ENCODE peak calls at places on chromosomes 3 and 15, in ten cellular contexts. D is RPMI8226; J is activated T-helper 9 cell treated with anti-CD3 and anti-CD28 coated beads, Interleukin-2, amount 50 U/mL, for 16 hours; U is left cardiac atrium; V is NCI-H460; B is AG08395; N is amniotic stem cell; P is MV-4-11; E is NCI-H1105 treated with DMSO at 0.1 percent for 48 hours; H is stimulated activated effector memory CD8-positive, alpha-beta T cell treated with anti-CD3 and anti-CD28 coated beads, Interleukin-12 subunit alpha, Interleukin-12 subunit beta, amount 100 ng/mL, for 72 hours. X is an unnamed sample.

GRCh38 chr15:97235285-97235985 is 725.1 kb upstream of the ARRDC4 start:
- DNase-seq in J (no peak), D (peak; percentile 20), B (peak; percentile 61), V (peak; percentile 12), U (peak; percentile 41), P (no peak), E (peak; percentile 22), H (no peak), N (peak; percentile 20), X (no peak)

GRCh38 chr3:127150915-127151564 is 41.9 kb upstream of the PRR23E start:
- DNase-seq in H (no peak), J (no peak), B (no peak), E (no peak), V (no peak), D (no peak), U (no peak), N (no peak), P (no peak), X (no peak)

GRCh38 chr3:67290424-67290823 is 292.3 kb downstream of the KBTBD8 start:
- DNase-seq in B (no peak), H (no peak), D (no peak), V (no peak), P (peak; percentile 98), N (no peak), E (no peak), J (no peak), U (no peak), X (no peak)

GRCh38 chr3:108334698-108335097 is 38.4 kb downstream of the HHLA2 start:
- DNase-seq in J (no peak), V (no peak), U (no peak), E (no peak), N (no peak), B (no peak), H (no peak), P (no peak), D (no peak), X (no peak)

GRCh38 chr3:195122261-195122660 is 148.7 kb downstream of the XXYLT1 start:
- DNase-seq in J (no peak), P (no peak), H (no peak), B (no peak), N (no peak), U (no peak), E (no peak), V (no peak), D (no peak), X (no peak)

GRCh38 chr3:60298141-60298540 is 953.1 kb downstream of the FHIT start:
- DNase-seq in H (no peak), P (no peak), J (no peak), B (no peak), E (no peak), D (no peak), N (no peak), U (no peak), V (no peak), X (no peak)

GRCh38 chr3:52004158-52004787 is 8.6 kb upstream of the RPL29 start:
- DNase-seq in U (peak; percentile 69), D (no peak), E (no peak), V (no peak), B (peak; percentile 62), J (no peak), P (peak; percentile 38), N (no peak), H (no peak), X (no peak)

GRCh38 chr15:70917955-70918354 is 25.3 kb downstream of the LRRC49 start:
- DNase-seq in P (no peak), B (no peak), J (no peak), D (no peak), U (no peak), N (no peak), E (no peak), V (no peak), H (no peak), X (no peak)

GRCh38 chr3:42655331-42655888 is 1.9 kb downstream of the ZBTB47 start:
- DNase-seq in D (peak; percentile 32), V (no peak), U (peak; percentile 44), J (no peak), E (no peak), H (no peak), B (no peak), N (no peak), P (no peak), X (no peak)

GRCh38 chr3:187403768-187404270 is 35.6 kb downstream of the RTP4 start:
- DNase-seq in N (peak; percentile 22), P (no peak), D (no peak), V (peak; percentile 17), J (no peak), E (no peak), U (no peak), H (no peak), B (peak; percentile 88), X (no peak)

GRCh38 chr3:43247556-43248186 is 38.7 kb upstream of the SNRK start:
- DNase-seq in D (no peak), E (no peak), B (no peak), U (no peak), V (no peak), H (no peak), J (no peak), N (no peak), P (no peak), X (no peak)

X was measured in SIG-M5.